ENCODE peak calls at places on chromosome 1, in eight cellular contexts. M is A549, I is stomach, B is ovary, N is uterus, T is body of pancreas, Q is transverse colon, Y is HCT116. W is an unnamed sample.

GRCh38 chr1:154845879-154846278 is 24.2 kb downstream of the KCNN3 start:
- DNase-seq in I (no peak), M (no peak), Y (no peak), Q (no peak), T (no peak), B (no peak), N (no peak), W (no peak)

GRCh38 chr1:18651727-18652126 is 21.1 kb downstream of the PAX7 start:
- DNase-seq in B (no peak), M (no peak), Q (no peak), N (no peak), Y (no peak), I (no peak), T (no peak), W (no peak)

GRCh38 chr1:230773396-230774033 is 26.3 kb downstream of the CAPN9 start:
- DNase-seq in Q (no peak), I (no peak), T (no peak), Y (no peak), B (no peak), N (no peak), M (no peak), W (no peak)

GRCh38 chr1:30982937-30983336 is 74.4 kb upstream of the SDC3 start:
- DNase-seq in N (no peak), I (no peak), M (no peak), Q (no peak), T (no peak), Y (no peak), B (no peak), W (no peak)

GRCh38 chr1:40363721-40364120 is 9.8 kb upstream of the SMAP2 start:
- DNase-seq in T (no peak), I (no peak), Y (no peak), Q (no peak), N (no peak), M (no peak), B (no peak), W (no peak)

GRCh38 chr1:4771267-4771666 is 116.9 kb downstream of the AJAP1 start:
- DNase-seq in M (no peak), T (no peak), B (no peak), Y (no peak), Q (no peak), N (no peak), I (no peak), W (no peak)

GRCh38 chr1:67749263-67749843 is 64.4 kb downstream of the GADD45A start:
- DNase-seq in M (no peak), N (no peak), T (peak), Q (peak), I (peak), Y (no peak), B (no peak), W (no peak)

GRCh38 chr1:161192476-161193465 is 6.1 kb downstream of the ADAMTS4 start:
- DNase-seq in B (peak), Q (peak), I (peak), M (peak), N (peak), T (peak), Y (peak), W (peak)

GRCh38 chr1:88608139-88608943 is 75.7 kb upstream of the PKN2 start:
- DNase-seq in Q (no peak), Y (peak), N (no peak), I (no peak), T (no peak), B (no peak), M (peak), W (no peak)

GRCh38 chr1:206664740-206665139 is 20.0 kb upstream of the MAPKAPK2 start:
- DNase-seq in Y (no peak), Q (no peak), T (no peak), M (no peak), I (no peak), B (no peak), N (no peak), W (no peak)

GRCh38 chr1:159945483-159946241 is at the start of gene IGSF9:
- DNase-seq in M (peak), B (peak), N (peak), Y (peak), T (peak), Q (peak), I (peak), W (no peak)

GRCh38 chr1:206470692-206471414 is 577 bp downstream of the IKBKE start:
- DNase-seq in M (no peak), I (peak), T (peak), N (no peak), Y (no peak), B (no peak), Q (peak), W (peak)

GRCh38 chr1:178094752-178095645 is 1.1 kb downstream of the RASAL2 start:
- DNase-seq in Q (no peak), M (no peak), I (no peak), B (no peak), N (no peak), T (no peak), Y (no peak), W (no peak)

GRCh38 chr1:166884971-166885370 is 8.9 kb upstream of the TADA1 start:
- DNase-seq in T (no peak), M (no peak), Q (no peak), N (no peak), Y (no peak), B (no peak), I (no peak), W (no peak)

GRCh38 chr1:70204578-70204977 is 801 bp downstream of the LRRC40 start:
- DNase-seq in I (no peak), B (no peak), Q (no peak), Y (no peak), N (no peak), T (no peak), M (no peak), W (no peak)

GRCh38 chr1:119188926-119189325 is 48.5 kb upstream of the WARS2 start:
- DNase-seq in M (no peak), Q (no peak), Y (no peak), N (no peak), T (no peak), B (no peak), I (no peak), W (no peak)

GRCh38 chr1:115840615-115841460 is at the start of gene NHLH2:
- DNase-seq in I (no peak), T (no peak), M (no peak), Y (no peak), Q (no peak), B (no peak), N (no peak), W (no peak)

GRCh38 chr1:151512801-151513625 is 1.8 kb downstream of the CGN start:
- DNase-seq in Y (no peak), N (no peak), B (no peak), M (no peak), T (peak), Q (peak), I (peak), W (no peak)

GRCh38 chr1:43716559-43717281 is 9.4 kb downstream of the ST3GAL3 start:
- DNase-seq in T (no peak), M (no peak), Y (no peak), B (no peak), I (no peak), N (no peak), Q (no peak), W (no peak)

GRCh38 chr1:117362986-117363385 is 4.3 kb upstream of the MAN1A2 start:
- DNase-seq in B (no peak), T (no peak), N (no peak), Y (no peak), I (no peak), M (no peak), Q (no peak), W (no peak)

DNA sequence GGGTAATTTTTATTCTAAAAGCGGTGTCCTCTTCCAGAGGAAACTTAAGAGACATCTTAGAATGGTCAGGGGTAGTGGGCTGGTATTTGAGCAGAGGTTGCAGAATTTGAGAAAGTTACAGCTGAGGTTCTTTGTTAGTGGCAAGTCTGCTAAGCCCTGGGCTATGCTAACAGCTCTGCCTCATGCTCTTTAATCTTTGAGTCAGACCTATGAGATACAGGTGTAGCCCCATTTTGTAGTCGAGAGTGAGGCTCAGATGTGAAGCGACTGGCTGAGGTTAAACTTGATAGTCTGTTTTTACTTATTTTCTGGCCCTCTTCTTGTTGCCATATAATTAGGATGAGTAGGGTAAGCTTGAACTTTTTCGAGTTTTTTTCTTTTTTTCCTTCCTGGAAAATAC is 4.7 kb downstream of the HMGN2 start:
- DNase-seq in B (no peak), N (no peak), I (no peak), M (no peak), T (no peak), Q (no peak), Y (no peak), W (no peak)
- TF ChIP-seq POLR2A in B (no peak), N (no peak), I (no peak), M (no peak), T (no peak), Q (no peak), Y (no peak), W (no peak)

GRCh38 chr1:8878448-8879347 is at the start of gene ENO1:
- DNase-seq in Y (peak), B (peak), Q (peak), N (peak), T (peak), M (peak), I (peak), W (peak)
- TF ChIP-seq POLR2A in Y (peak), B (peak), Q (peak), N (peak), T (peak), M (peak), I (no peak), W (peak)

DNA sequence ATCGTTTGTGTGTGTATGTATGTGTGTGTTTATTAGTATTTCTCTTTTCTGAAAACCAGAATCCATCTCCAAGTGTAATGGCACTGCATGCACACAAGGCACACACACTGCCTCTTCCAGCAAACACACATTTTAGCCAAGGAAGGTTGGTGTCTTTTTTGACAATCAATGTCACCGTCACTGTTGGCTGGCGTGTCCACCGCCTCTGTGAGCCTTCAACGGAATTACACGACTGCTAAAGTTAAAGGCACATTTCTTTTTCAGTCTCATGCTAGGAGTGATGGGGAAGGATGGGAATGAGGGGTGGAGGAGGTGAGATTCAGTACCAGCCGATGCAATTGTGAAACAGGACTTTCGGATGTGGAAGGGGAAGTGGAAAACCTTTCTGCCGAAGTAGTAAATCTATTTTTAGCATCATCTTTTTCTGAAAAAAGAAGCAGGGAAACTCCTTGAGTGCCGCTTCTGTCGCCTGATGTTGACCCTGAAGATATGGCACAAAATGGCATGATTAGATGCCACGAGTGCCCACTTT is 1.4 kb downstream of the ELAVL4 start:
- DNase-seq in N (no peak), T (no peak), Y (no peak), B (no peak), Q (no peak), M (no peak), I (no peak), W (no peak)
- TF ChIP-seq POLR2A in N (no peak), T (no peak), Y (no peak), B (no peak), Q (no peak), M (no peak), I (no peak), W (no peak)

GRCh38 chr1:149899460-149900284 is at the start of gene BOLA1:
- DNase-seq in N (peak), M (peak), I (peak), Y (peak), T (peak), B (peak), Q (peak), W (peak)
- TF ChIP-seq POLR2A in N (peak), M (peak), I (no peak), Y (peak), T (peak), B (peak), Q (peak), W (peak)

DNA sequence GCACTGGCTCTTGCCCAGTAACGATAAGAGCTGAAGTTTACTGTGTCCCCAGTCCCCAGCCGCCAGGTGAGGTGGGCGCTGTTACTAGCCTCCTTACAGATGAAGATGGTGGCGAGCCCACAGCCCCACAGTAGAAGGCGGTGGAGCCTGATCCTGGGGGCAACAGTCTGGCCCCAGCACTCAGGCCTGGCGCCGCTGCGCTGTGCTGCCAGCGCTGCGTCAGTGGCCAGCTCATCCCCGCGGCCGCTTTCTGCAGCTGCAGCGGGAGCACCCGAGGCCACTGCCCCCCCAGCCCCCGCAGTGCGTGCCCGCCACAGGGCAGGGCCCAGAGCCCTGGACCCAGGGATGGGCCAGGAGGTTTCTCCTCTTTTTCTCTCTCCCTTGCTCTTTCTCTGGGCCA is 13.3 kb downstream of the H6PD start:
- DNase-seq in I (no peak), Y (no peak), T (no peak), Q (no peak), M (no peak), N (no peak), B (no peak), W (no peak)
- TF ChIP-seq POLR2A in I (no peak), Y (no peak), T (no peak), Q (no peak), M (no peak), N (no peak), B (no peak), W (no peak)

GRCh38 chr1:9238550-9238949 is 4.0 kb downstream of the H6PD start:
- DNase-seq in M (no peak), N (no peak), Y (no peak), T (no peak), I (no peak), Q (no peak), B (no peak), W (no peak)
- TF ChIP-seq POLR2A in M (no peak), N (no peak), Y (no peak), T (no peak), I (no peak), Q (no peak), B (no peak), W (no peak)

GRCh38 chr1:25247024-25247828 is at the start of gene RSRP1:
- DNase-seq in B (peak), N (peak), M (peak), Y (peak), T (peak), Q (peak), I (peak), W (peak)
- TF ChIP-seq POLR2A in B (peak), N (peak), M (peak), Y (peak), T (peak), Q (peak), I (no peak), W (peak)

GRCh38 chr1:2583331-2583791 is 3.2 kb upstream of the PRXL2B start:
- DNase-seq in B (no peak), N (no peak), T (no peak), M (no peak), I (no peak), Q (no peak), Y (no peak), W (no peak)
- TF ChIP-seq POLR2A in B (no peak), N (no peak), T (no peak), M (no peak), I (no peak), Q (no peak), Y (no peak), W (no peak)

GRCh38 chr1:12166834-12167492 is at the start of gene TNFRSF1B:
- DNase-seq in B (peak), Q (peak), Y (no peak), N (no peak), T (peak), M (no peak), I (peak), W (no peak)
- TF ChIP-seq POLR2A in B (peak), Q (peak), Y (no peak), N (peak), T (peak), M (no peak), I (no peak), W (no peak)

W was measured in H54.